ENCODE peak calls at places on chromosomes 5 and 9, in seven cellular contexts. K, Z, P, H, E, O and V are unnamed samples.

GRCh38 chr5:170120576-170120975 is 14.9 kb downstream of the FOXI1 start:
- DNase-seq in E (no peak), O (peak), H (no peak), P (peak), Z (no peak), K (peak), V (peak)

GRCh38 chr9:102354041-102354440 is 615.6 kb upstream of the GRIN3A start:
- DNase-seq in O (no peak), H (no peak), Z (no peak), E (no peak), P (no peak), K (no peak), V (no peak)

GRCh38 chr9:117160254-117160653 is 254.6 kb downstream of the ASTN2 start:
- DNase-seq in O (no peak), E (no peak), K (no peak), Z (no peak), P (no peak), H (no peak), V (no peak)

GRCh38 chr5:164204338-164204946 is 699.0 kb downstream of the MAT2B start:
- DNase-seq in E (no peak), O (no peak), P (peak), Z (no peak), K (peak), H (no peak), V (peak)

GRCh38 chr9:82604947-82605656 is 457.8 kb downstream of the RASEF start:
- DNase-seq in Z (no peak), O (no peak), K (no peak), E (peak), P (peak), H (no peak), V (no peak)

GRCh38 chr9:94861589-94862241 is 135.2 kb downstream of the AOPEP start:
- DNase-seq in H (no peak), P (peak), K (peak), Z (no peak), E (no peak), O (peak), V (no peak)

GRCh38 chr5:112275671-112276070 is 143.4 kb downstream of the EPB41L4A start:
- DNase-seq in O (no peak), E (no peak), P (no peak), K (no peak), Z (no peak), H (no peak), V (no peak)

GRCh38 chr5:78785454-78785853 is 136.9 kb upstream of the LHFPL2 start:
- DNase-seq in K (no peak), O (no peak), E (no peak), H (no peak), Z (no peak), P (no peak), V (no peak)

GRCh38 chr5:180645609-180646204 is 3.7 kb downstream of the FLT4 start:
- DNase-seq in Z (no peak), O (no peak), H (no peak), E (no peak), P (no peak), K (no peak), V (peak)

GRCh38 chr5:136992796-136993489 is 506.2 kb downstream of the SPOCK1 start:
- DNase-seq in K (no peak), E (no peak), P (no peak), H (no peak), O (no peak), Z (no peak), V (peak)

GRCh38 chr5:137997726-137998213 is 35.1 kb downstream of the FAM13B start:
- DNase-seq in E (no peak), Z (peak), P (no peak), K (peak), H (no peak), O (peak), V (peak)